ENCODE peak calls at places on chromosomes 4 and X, in four cellular contexts. One of them, this sample, is unnamed.
A peak's percentile ranks its signal among the peaks of the same experiment; 100 is the strongest.

GRCh38 chr4:130632731-130633604 is 1537.0 kb downstream of the C4orf33 start:
- DNase-seq in K562: no peak
- DNase-seq in A549: no peak
- DNase-seq in H1: no peak
- DNase-seq in this sample: peak; percentile 10

GRCh38 chr4:794911-795725 is 30.8 kb downstream of the CPLX1 start:
- DNase-seq in K562: no peak
- DNase-seq in H1: no peak
- DNase-seq in A549: no peak
- DNase-seq in this sample: no peak

GRCh38 chr4:142648378-142648777 is 197.7 kb downstream of the INPP4B start:
- DNase-seq in H1: no peak
- DNase-seq in A549: no peak
- DNase-seq in K562: no peak
- DNase-seq in this sample: no peak

GRCh38 chr4:37653601-37654000 is 32.6 kb downstream of the RELL1 start:
- DNase-seq in K562: no peak
- DNase-seq in H1: no peak
- DNase-seq in A549: no peak
- DNase-seq in this sample: no peak

GRCh38 chr4:82905205-82905604 is 4.7 kb downstream of the THAP9 start:
- DNase-seq in K562: no peak
- DNase-seq in H1: no peak
- DNase-seq in A549: no peak
- DNase-seq in this sample: no peak

GRCh38 chrX:153635788-153636668 is 11.0 kb upstream of the DUSP9 start:
- DNase-seq in K562: peak; percentile 38
- DNase-seq in H1: peak; percentile 68
- DNase-seq in A549: peak; percentile 69
- DNase-seq in this sample: peak; percentile 59

GRCh38 chr4:109332926-109333464 is 30.5 kb upstream of the COL25A1 start:
- DNase-seq in K562: peak; percentile 54
- DNase-seq in A549: no peak
- DNase-seq in H1: peak; percentile 86
- DNase-seq in this sample: no peak

GRCh38 chrX:154090731-154091130 is 6.8 kb downstream of the MECP2 start:
- DNase-seq in A549: no peak
- DNase-seq in K562: no peak
- DNase-seq in H1: no peak
- DNase-seq in this sample: no peak

GRCh38 chr4:63717384-63717783 is 691.9 kb downstream of the TECRL start:
- DNase-seq in K562: peak; percentile 1
- DNase-seq in H1: no peak
- DNase-seq in A549: peak; percentile 45
- DNase-seq in this sample: peak; percentile 21

GRCh38 chr4:3009422-3009821 is 46.1 kb downstream of the GRK4 start:
- DNase-seq in H1: no peak
- DNase-seq in K562: peak; percentile 50
- DNase-seq in A549: peak; percentile 22
- DNase-seq in this sample: peak; percentile 84
- TF ChIP-seq RNF2 in H1: no peak
- TF ChIP-seq RNF2 in K562: no peak
- TF ChIP-seq RNF2 in A549: no peak
- TF ChIP-seq RNF2 in this sample: no peak

GRCh38 chrX:70998402-70999027 is 67.6 kb upstream of the SLC7A3 start:
- DNase-seq in H1: peak; percentile 46
- DNase-seq in A549: peak; percentile 54
- DNase-seq in K562: peak; percentile 67
- DNase-seq in this sample: peak; percentile 37
- TF ChIP-seq RNF2 in H1: no peak
- TF ChIP-seq RNF2 in A549: no peak
- TF ChIP-seq RNF2 in K562: no peak
- TF ChIP-seq RNF2 in this sample: no peak

GRCh38 chr4:21882050-21882839 is 66.3 kb downstream of the KCNIP4 start:
- DNase-seq in H1: no peak
- DNase-seq in K562: no peak
- DNase-seq in A549: no peak
- DNase-seq in this sample: no peak
- TF ChIP-seq RNF2 in H1: no peak
- TF ChIP-seq RNF2 in K562: no peak
- TF ChIP-seq RNF2 in A549: no peak
- TF ChIP-seq RNF2 in this sample: no peak

GRCh38 chr4:21512351-21512750 is 436.2 kb downstream of the KCNIP4 start:
- DNase-seq in A549: peak; percentile 26
- DNase-seq in K562: peak; percentile 1
- DNase-seq in H1: no peak
- DNase-seq in this sample: no peak
- TF ChIP-seq RNF2 in A549: no peak
- TF ChIP-seq RNF2 in K562: no peak
- TF ChIP-seq RNF2 in H1: no peak
- TF ChIP-seq RNF2 in this sample: no peak

GRCh38 chr4:163382178-163382869 is 38.6 kb downstream of the NPY5R start:
- DNase-seq in H1: no peak
- DNase-seq in A549: peak; percentile 5
- DNase-seq in K562: no peak
- DNase-seq in this sample: no peak
- TF ChIP-seq RNF2 in H1: no peak
- TF ChIP-seq RNF2 in A549: no peak
- TF ChIP-seq RNF2 in K562: no peak
- TF ChIP-seq RNF2 in this sample: no peak

This sample was measured in HepG2.